ENCODE peak calls at places on chromosomes 11 and 22, in nine cellular contexts. I, M, Y, S, T, F, L, R and H are unnamed samples.

GRCh38 chr22:42610211-42610610 is 4.5 kb downstream of the POLDIP3 start:
- DNase-seq in M (no peak), S (no peak), F (no peak), R (no peak), Y (no peak), L (no peak), T (no peak), I (no peak), H (no peak)

GRCh38 chr22:28017859-28018258 is 98.8 kb upstream of the PITPNB start:
- DNase-seq in S (no peak), T (no peak), L (no peak), R (no peak), M (no peak), F (no peak), I (no peak), Y (no peak), H (no peak)

GRCh38 chr11:130874396-130874795 is 41.9 kb downstream of the SNX19 start:
- DNase-seq in S (peak), M (no peak), F (no peak), Y (no peak), I (peak), R (no peak), L (peak), T (no peak), H (no peak)

GRCh38 chr11:2766166-2766565 is 66.4 kb upstream of the KCNQ1OT1 start:
- DNase-seq in S (no peak), Y (no peak), F (no peak), I (no peak), M (no peak), R (no peak), L (no peak), T (no peak), H (no peak)

GRCh38 chr11:8811571-8811970 is 99.4 kb upstream of the AKIP1 start:
- DNase-seq in S (peak), M (no peak), I (peak), T (no peak), R (no peak), L (peak), Y (no peak), F (no peak), H (no peak)

GRCh38 chr11:73201249-73201648 is 16.8 kb upstream of the P2RY2 start:
- DNase-seq in R (no peak), S (no peak), T (no peak), F (no peak), L (peak), M (no peak), I (peak), Y (no peak), H (peak)

GRCh38 chr11:95924414-95924760 is 480 bp upstream of the MTMR2 start:
- DNase-seq in F (no peak), L (peak), S (peak), R (no peak), M (no peak), Y (no peak), T (no peak), I (peak), H (no peak)

GRCh38 chr11:129800655-129801054 is 15.0 kb upstream of the TMEM45B start:
- DNase-seq in S (no peak), L (no peak), M (no peak), I (no peak), Y (no peak), R (no peak), T (no peak), F (no peak), H (no peak)

GRCh38 chr11:69950120-69950519 is 128.0 kb upstream of the ANO1 start:
- DNase-seq in L (no peak), I (peak), F (peak), Y (no peak), M (no peak), T (no peak), S (no peak), R (peak), H (no peak)

GRCh38 chr11:114964676-114965214 is 286.4 kb downstream of the NXPE2 start:
- DNase-seq in F (no peak), Y (no peak), R (no peak), T (no peak), L (no peak), M (no peak), S (no peak), I (no peak), H (no peak)

GRCh38 chr11:102864724-102865123 is 10.1 kb downstream of the MMP12 start:
- DNase-seq in F (no peak), M (no peak), R (no peak), L (no peak), Y (no peak), T (no peak), S (no peak), I (no peak), H (no peak)

GRCh38 chr11:4181780-4182721 is 87.5 kb downstream of the RRM1 start:
- DNase-seq in R (peak), S (peak), Y (no peak), M (no peak), L (peak), F (peak), I (peak), T (no peak), H (no peak)

GRCh38 chr11:3123316-3123715 is 41.8 kb downstream of the OSBPL5 start:
- DNase-seq in L (peak), M (no peak), Y (no peak), R (no peak), T (no peak), S (no peak), F (no peak), I (no peak), H (peak)

GRCh38 chr22:42347281-42347824 is 76.9 kb upstream of the TCF20 start:
- DNase-seq in F (no peak), I (no peak), Y (no peak), T (no peak), R (no peak), L (no peak), S (no peak), M (no peak), H (no peak)

GRCh38 chr11:31865606-31866300 is 54.6 kb upstream of the PAX6 start:
- DNase-seq in I (no peak), R (no peak), S (no peak), T (no peak), M (no peak), Y (no peak), F (no peak), L (no peak), H (no peak)

GRCh38 chr11:8596504-8597046 is 2.5 kb upstream of the STK33 start:
- DNase-seq in R (no peak), F (no peak), M (no peak), T (no peak), L (no peak), Y (no peak), I (no peak), S (no peak), H (no peak)

GRCh38 chr11:129862123-129862522 is 33.3 kb downstream of the NFRKB start:
- DNase-seq in L (no peak), T (no peak), I (no peak), F (no peak), M (no peak), Y (no peak), R (no peak), S (no peak), H (no peak)

GRCh38 chr11:127601578-127601977 is 601.0 kb upstream of the KIRREL3 start:
- DNase-seq in S (no peak), F (no peak), Y (no peak), T (no peak), M (no peak), I (no peak), L (no peak), R (no peak), H (no peak)

GRCh38 chr22:17218341-17218740 is 894 bp downstream of the ADA2 start:
- DNase-seq in S (no peak), Y (no peak), L (no peak), R (no peak), I (no peak), F (no peak), T (no peak), M (no peak), H (no peak)

GRCh38 chr11:134674974-134675373 is 262.9 kb upstream of the B3GAT1 start:
- DNase-seq in S (no peak), Y (no peak), F (no peak), T (no peak), M (no peak), L (no peak), I (no peak), R (no peak), H (no peak)

GRCh38 chr11:68946416-68947090 is 34.2 kb downstream of the MRGPRD start:
- DNase-seq in T (peak), I (peak), R (no peak), S (peak), Y (no peak), L (peak), M (peak), F (no peak), H (no peak)

GRCh38 chr11:77249427-77249826 is 52.1 kb downstream of the GDPD4 start:
- DNase-seq in Y (no peak), R (peak), I (peak), L (no peak), T (no peak), S (peak), M (no peak), F (no peak), H (no peak)

GRCh38 chr11:130671801-130672700 is 223.6 kb downstream of the ADAMTS15 start:
- DNase-seq in I (peak), R (no peak), M (no peak), L (peak), F (peak), Y (no peak), T (peak), S (peak), H (no peak)

DNA sequence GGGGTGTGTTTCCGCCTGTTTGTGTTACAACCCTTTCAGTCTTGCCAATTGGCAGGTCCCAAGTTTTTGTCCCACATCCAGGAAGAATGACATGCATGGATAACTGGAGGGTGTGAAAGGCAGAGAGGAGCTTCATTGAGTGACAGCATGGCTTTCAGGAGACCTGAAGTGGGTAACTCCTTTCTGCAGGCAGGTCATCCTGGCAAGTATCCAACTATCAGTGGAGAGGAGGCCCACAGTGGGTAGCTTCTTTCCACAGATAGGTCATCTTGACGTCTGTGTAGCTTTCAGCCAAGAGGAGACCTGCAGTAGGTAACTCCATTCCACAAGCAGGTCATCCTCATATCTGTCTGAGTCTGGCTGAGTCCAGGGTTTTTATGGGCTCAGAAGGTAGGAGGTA is 1268.8 kb upstream of the CNTN5 start:
- DNase-seq in R (no peak), F (no peak), I (no peak), S (no peak), T (no peak), Y (no peak), L (no peak), M (no peak), H (no peak)
- TF ChIP-seq CTCF in R (no peak), F (no peak), I (no peak), S (no peak), T (no peak), Y (no peak), L (no peak), M (no peak), H (no peak)

GRCh38 chr11:64656797-64657196 is 65.8 kb downstream of the SLC22A12 start:
- DNase-seq in T (no peak), R (no peak), F (peak), S (no peak), L (no peak), I (no peak), Y (no peak), M (no peak), H (no peak)
- TF ChIP-seq CTCF in T (no peak), R (peak), F (peak), S (no peak), L (no peak), I (no peak), Y (no peak), M (no peak), H (no peak)

GRCh38 chr11:89405629-89406028 is 85.5 kb downstream of the NOX4 start:
- DNase-seq in M (peak), T (no peak), Y (no peak), R (peak), I (no peak), F (peak), S (peak), L (peak), H (no peak)
- TF ChIP-seq CTCF in M (peak), T (no peak), Y (no peak), R (no peak), I (peak), F (peak), S (peak), L (peak), H (no peak)

GRCh38 chr11:43123443-43123842 is 188.4 kb upstream of the API5 start:
- DNase-seq in M (no peak), L (no peak), T (no peak), R (no peak), S (no peak), Y (no peak), F (no peak), I (no peak), H (no peak)

GRCh38 chr11:43124272-43124920 is 187.4 kb upstream of the API5 start:
- DNase-seq in L (no peak), R (no peak), S (no peak), F (no peak), T (no peak), I (no peak), Y (no peak), M (no peak), H (no peak)

GRCh38 chr11:43116071-43116470 is 195.7 kb upstream of the API5 start:
- DNase-seq in M (no peak), S (no peak), R (no peak), T (no peak), F (no peak), L (no peak), Y (no peak), I (no peak), H (no peak)

DNA sequence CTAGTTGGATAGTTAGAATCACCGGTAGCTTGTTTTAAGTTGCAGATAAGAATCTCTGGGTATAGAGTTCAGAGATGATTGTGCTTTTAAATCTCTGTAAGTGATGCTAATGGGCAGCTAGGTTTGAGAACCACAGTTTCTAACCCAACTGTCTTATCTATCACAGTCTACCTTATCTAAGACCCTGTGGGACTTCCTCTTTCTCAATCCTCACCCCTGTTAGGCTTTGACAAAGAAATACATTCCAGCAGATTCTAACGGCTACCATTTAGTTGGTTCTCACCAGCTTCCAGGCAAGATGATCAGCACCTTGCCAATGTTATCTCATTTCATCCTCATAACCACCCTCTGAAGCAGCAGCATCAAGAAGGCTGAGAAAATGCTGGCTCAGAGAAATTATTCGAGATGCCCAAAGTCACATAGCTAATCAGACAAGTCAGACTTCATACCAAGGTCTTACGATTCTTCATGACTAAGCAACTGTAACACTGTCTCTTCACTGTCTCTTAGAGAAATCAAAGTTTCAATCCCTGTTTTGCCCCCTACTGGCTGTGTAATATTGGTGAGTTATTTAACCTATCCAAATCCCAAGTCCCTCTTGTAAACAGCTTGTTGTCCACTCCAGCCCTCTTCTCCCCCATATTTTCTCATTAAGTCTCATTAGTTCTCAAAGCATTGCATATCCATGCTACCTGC is 192.4 kb upstream of the API5 start:
- DNase-seq in Y (no peak), F (no peak), T (no peak), S (no peak), M (no peak), I (no peak), R (no peak), L (no peak), H (no peak)
- TF ChIP-seq CTCF in Y (no peak), F (peak), T (no peak), S (no peak), M (no peak), I (no peak), R (no peak), L (no peak), H (no peak)

GRCh38 chr11:47328449-47329390 is 23.8 kb downstream of the MYBPC3 start:
- DNase-seq in R (no peak), M (no peak), S (no peak), F (no peak), L (no peak), T (no peak), I (no peak), Y (no peak), H (peak)

GRCh38 chr11:47327949-47328348 is 24.6 kb downstream of the MYBPC3 start:
- DNase-seq in Y (no peak), M (no peak), T (no peak), S (no peak), I (no peak), F (no peak), L (no peak), R (no peak), H (no peak)

GRCh38 chr11:47330002-47330911 is 22.2 kb downstream of the MYBPC3 start:
- DNase-seq in I (peak), Y (no peak), F (no peak), T (no peak), S (peak), R (no peak), L (no peak), M (no peak), H (peak)

GRCh38 chr11:47331454-47332302 is 20.8 kb downstream of the MYBPC3 start:
- DNase-seq in T (no peak), Y (no peak), S (no peak), F (no peak), L (no peak), M (no peak), R (no peak), I (no peak), H (no peak)

GRCh38 chr11:47329431-47329993 is 23.0 kb downstream of the MYBPC3 start:
- DNase-seq in Y (no peak), R (no peak), T (no peak), S (peak), M (no peak), F (no peak), L (no peak), I (no peak), H (peak)
- TF ChIP-seq CTCF in Y (no peak), R (no peak), T (no peak), S (no peak), M (no peak), F (no peak), L (no peak), I (no peak), H (no peak)

DNA sequence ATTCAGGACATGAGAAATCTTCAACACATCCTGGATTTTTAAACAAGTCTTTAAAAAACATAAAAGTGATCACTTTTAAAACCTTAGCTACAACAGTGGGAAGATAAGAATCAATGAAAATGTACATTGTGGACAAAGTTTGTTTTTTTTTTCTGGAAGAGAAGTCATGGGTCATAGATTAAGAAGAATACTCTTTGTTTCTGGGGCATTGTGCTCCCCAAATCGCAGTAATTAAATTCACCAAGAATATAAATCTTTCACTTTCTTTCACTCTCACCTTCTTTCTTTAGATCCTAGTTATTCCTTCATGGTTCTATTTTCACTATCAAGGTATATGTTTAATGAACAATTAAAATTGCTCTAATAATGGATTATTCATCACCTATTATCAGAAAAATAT is 132.6 kb upstream of the PGR start:
- DNase-seq in T (no peak), M (no peak), Y (no peak), S (no peak), R (no peak), F (no peak), I (no peak), L (no peak), H (no peak)
- TF ChIP-seq CTCF in T (no peak), M (no peak), Y (no peak), S (no peak), R (no peak), F (no peak), I (no peak), L (no peak), H (no peak)

GRCh38 chr11:108498046-108498815 is at the start of gene POGLUT3:
- DNase-seq in I (peak), M (no peak), S (peak), T (no peak), L (peak), Y (no peak), R (no peak), F (peak), H (no peak)
- TF ChIP-seq CTCF in I (no peak), M (no peak), S (no peak), T (no peak), L (no peak), Y (no peak), R (no peak), F (no peak), H (no peak)